ENCODE peak calls at places on chromosomes 6 and 20, in seven cellular contexts. L, T, G, Q, U, Y and D are unnamed samples.

GRCh38 chr6:84284428-84285033 is 57.1 kb upstream of the CEP162 start:
- DNase-seq in L (no peak), T (peak), G (no peak), Q (no peak), U (no peak), Y (peak), D (no peak)

GRCh38 chr6:155103816-155104366 is 108.8 kb downstream of the TIAM2 start:
- DNase-seq in L (no peak), T (no peak), G (no peak), Q (no peak), U (no peak), Y (no peak), D (no peak)

GRCh38 chr20:36845288-36845969 is 30.5 kb upstream of the TLDC2 start:
- DNase-seq in L (no peak), T (peak), G (no peak), Q (no peak), U (no peak), Y (no peak), D (no peak)

GRCh38 chr6:24504274-24504641 is 9.5 kb downstream of the ALDH5A1 start:
- DNase-seq in L (no peak), T (no peak), G (no peak), Q (no peak), U (no peak), Y (no peak), D (peak)

GRCh38 chr6:18216411-18216810 is 47.9 kb downstream of the DEK start:
- DNase-seq in L (no peak), T (no peak), G (no peak), Q (no peak), U (no peak), Y (no peak), D (no peak)

GRCh38 chr20:10217517-10218410 is 866 bp upstream of the SNAP25 start:
- DNase-seq in L (no peak), T (peak), G (no peak), Q (no peak), U (peak), Y (no peak), D (peak)

GRCh38 chr20:59075934-59076508 is 33.4 kb upstream of the PRELID3B start:
- DNase-seq in L (no peak), T (no peak), G (no peak), Q (no peak), U (no peak), Y (no peak), D (no peak)

GRCh38 chr6:33599413-33599911 is 19.4 kb upstream of the BAK1 start:
- DNase-seq in L (no peak), T (no peak), G (no peak), Q (no peak), U (no peak), Y (peak), D (no peak)

GRCh38 chr20:13060327-13060726 is 51.6 kb downstream of the SPTLC3 start:
- DNase-seq in L (no peak), T (no peak), G (no peak), Q (no peak), U (no peak), Y (no peak), D (no peak)